ENCODE peak calls at places on chromosome 19, in five cellular contexts. One of them, this sample, is unnamed.

GRCh38 chr19:3565177-3565576 is 7.6 kb upstream of the HMG20B start:
- DNase-seq in breast epithelium: no peak
- DNase-seq in T-helper 17 cell: no peak
- DNase-seq in HCEC 1CT: no peak
- DNase-seq in left ventricle myocardium inferior: no peak
- DNase-seq in this sample: no peak

GRCh38 chr19:4338441-4339350 is at the start of gene STAP2:
- DNase-seq in breast epithelium: peak
- DNase-seq in T-helper 17 cell: no peak
- DNase-seq in HCEC 1CT: no peak
- DNase-seq in left ventricle myocardium inferior: no peak
- DNase-seq in this sample: no peak

GRCh38 chr19:35533822-35534521 is 716 bp downstream of the GAPDHS start:
- DNase-seq in breast epithelium: no peak
- DNase-seq in T-helper 17 cell: no peak
- DNase-seq in HCEC 1CT: peak
- DNase-seq in left ventricle myocardium inferior: no peak
- DNase-seq in this sample: peak

GRCh38 chr19:15911599-15912237 is 13.8 kb upstream of the CYP4F2 start:
- DNase-seq in breast epithelium: no peak
- DNase-seq in T-helper 17 cell: no peak
- DNase-seq in HCEC 1CT: no peak
- DNase-seq in left ventricle myocardium inferior: no peak
- DNase-seq in this sample: no peak

GRCh38 chr19:1098177-1099051 is 3.2 kb upstream of the POLR2E start:
- DNase-seq in breast epithelium: no peak
- DNase-seq in T-helper 17 cell: no peak
- DNase-seq in HCEC 1CT: no peak
- DNase-seq in left ventricle myocardium inferior: no peak
- DNase-seq in this sample: peak

GRCh38 chr19:3097442-3097871 is 3.3 kb downstream of the GNA11 start:
- DNase-seq in breast epithelium: no peak
- DNase-seq in T-helper 17 cell: no peak
- DNase-seq in HCEC 1CT: no peak
- DNase-seq in left ventricle myocardium inferior: no peak
- DNase-seq in this sample: no peak

GRCh38 chr19:16458391-16459128 is 13.2 kb downstream of the EPS15L1 start:
- DNase-seq in breast epithelium: no peak
- DNase-seq in T-helper 17 cell: no peak
- DNase-seq in HCEC 1CT: no peak
- DNase-seq in left ventricle myocardium inferior: no peak
- DNase-seq in this sample: no peak

GRCh38 chr19:56222901-56223300 is 20.8 kb downstream of the ZSCAN5C start:
- DNase-seq in breast epithelium: no peak
- DNase-seq in T-helper 17 cell: no peak
- DNase-seq in HCEC 1CT: no peak
- DNase-seq in left ventricle myocardium inferior: no peak
- DNase-seq in this sample: no peak

GRCh38 chr19:57776764-57777296 is 7.4 kb downstream of the ZNF586 start:
- DNase-seq in breast epithelium: no peak
- DNase-seq in T-helper 17 cell: no peak
- DNase-seq in HCEC 1CT: no peak
- DNase-seq in left ventricle myocardium inferior: no peak
- DNase-seq in this sample: no peak

GRCh38 chr19:41546386-41546789 is 29.6 kb upstream of the CEACAM21 start:
- DNase-seq in breast epithelium: no peak
- DNase-seq in T-helper 17 cell: no peak
- DNase-seq in HCEC 1CT: no peak
- DNase-seq in left ventricle myocardium inferior: no peak
- DNase-seq in this sample: no peak

GRCh38 chr19:45767410-45767880 is 1.6 kb downstream of the SIX5 start:
- DNase-seq in breast epithelium: peak
- DNase-seq in T-helper 17 cell: no peak
- DNase-seq in HCEC 1CT: peak
- DNase-seq in left ventricle myocardium inferior: peak
- DNase-seq in this sample: peak

GRCh38 chr19:14434157-14434501 is 1.0 kb downstream of the PKN1 start:
- DNase-seq in breast epithelium: no peak
- DNase-seq in T-helper 17 cell: no peak
- DNase-seq in HCEC 1CT: no peak
- DNase-seq in left ventricle myocardium inferior: no peak
- DNase-seq in this sample: no peak

GRCh38 chr19:4061178-4061682 is 5.5 kb downstream of the ZBTB7A start:
- DNase-seq in breast epithelium: peak
- DNase-seq in T-helper 17 cell: peak
- DNase-seq in HCEC 1CT: no peak
- DNase-seq in left ventricle myocardium inferior: peak
- DNase-seq in this sample: peak

GRCh38 chr19:1214862-1215731 is 9.5 kb downstream of the STK11 start:
- DNase-seq in breast epithelium: no peak
- DNase-seq in T-helper 17 cell: no peak
- DNase-seq in HCEC 1CT: no peak
- DNase-seq in left ventricle myocardium inferior: peak
- DNase-seq in this sample: no peak

GRCh38 chr19:17234911-17235617 is 9.0 kb downstream of the OCEL1 start:
- DNase-seq in breast epithelium: peak
- DNase-seq in T-helper 17 cell: peak
- DNase-seq in HCEC 1CT: peak
- DNase-seq in left ventricle myocardium inferior: peak
- DNase-seq in this sample: peak

GRCh38 chr19:30070970-30071632 is 129.1 kb downstream of the URI1 start:
- DNase-seq in breast epithelium: no peak
- DNase-seq in T-helper 17 cell: no peak
- DNase-seq in HCEC 1CT: no peak
- DNase-seq in left ventricle myocardium inferior: peak
- DNase-seq in this sample: no peak

GRCh38 chr19:50658438-50659317 is 9.4 kb downstream of the C19orf81 start:
- DNase-seq in breast epithelium: peak
- DNase-seq in T-helper 17 cell: no peak
- DNase-seq in HCEC 1CT: no peak
- DNase-seq in left ventricle myocardium inferior: peak
- DNase-seq in this sample: peak

This sample was measured in foreskin fibroblast.